ENCODE peak calls at places on chromosomes 6 and 20, in eight cellular contexts. C, E, L, K, O, B, H and D are unnamed samples. For H3K4me1, the result is how much of the 10 kb centered on the place peaks cover.

GRCh38 chr20:25017257-25017803 is 24.8 kb upstream of the APMAP start:
- DNase-seq in C (no peak), E (no peak), L (no peak), K (peak), O (no peak), B (no peak), H (no peak), D (no peak)

GRCh38 chr20:53806683-53807401 is 213.2 kb upstream of the ZNF217 start:
- DNase-seq in C (no peak), E (no peak), L (no peak), K (no peak), O (no peak), B (no peak), H (no peak), D (no peak)

GRCh38 chr6:3296113-3296512 is 37.4 kb downstream of the PSMG4 start:
- DNase-seq in C (no peak), E (no peak), L (no peak), K (no peak), O (no peak), B (no peak), H (no peak), D (no peak)

GRCh38 chr6:71034578-71034977 is 77.7 kb upstream of the B3GAT2 start:
- DNase-seq in C (no peak), E (peak), L (no peak), K (no peak), O (no peak), B (no peak), H (no peak), D (no peak)

GRCh38 chr6:4791174-4791573 is 15.0 kb downstream of the CDYL start:
- DNase-seq in C (no peak), E (no peak), L (no peak), K (no peak), O (no peak), B (no peak), H (no peak), D (no peak)

GRCh38 chr20:19888269-19888669 is 128.9 kb upstream of the NAA20 start:
- DNase-seq in C (no peak), E (no peak), L (no peak), K (no peak), O (no peak), B (peak), H (no peak), D (no peak)

GRCh38 chr20:41615671-41616070 is 2.5 kb downstream of the CHD6 start:
- DNase-seq in C (no peak), E (no peak), L (no peak), K (no peak), O (no peak), B (no peak), H (no peak), D (no peak)

GRCh38 chr20:19986419-19986818 is 30.7 kb upstream of the NAA20 start:
- DNase-seq in C (no peak), E (peak), L (no peak), K (no peak), O (peak), B (no peak), H (peak), D (no peak)

GRCh38 chr6:167799033-167799933 is 27.4 kb upstream of the AFDN start:
- DNase-seq in C (no peak), E (no peak), L (no peak), K (no peak), O (peak), B (no peak), H (no peak), D (no peak)

GRCh38 chr20:61608275-61609085 is 356.4 kb downstream of the CDH4 start:
- DNase-seq in C (no peak), E (peak), L (no peak), K (no peak), O (peak), B (no peak), H (no peak), D (no peak)

GRCh38 chr20:23101696-23102095 is 15.6 kb upstream of the CD93 start:
- DNase-seq in C (no peak), E (no peak), L (no peak), K (no peak), O (no peak), B (no peak), H (no peak), D (no peak)

GRCh38 chr6:139857143-139857542 is 482.7 kb upstream of the CITED2 start:
- DNase-seq in C (no peak), E (no peak), L (no peak), K (no peak), O (no peak), B (no peak), H (no peak), D (no peak)

GRCh38 chr20:63129376-63129965 is 86.5 kb downstream of the YTHDF1 start:
- DNase-seq in C (no peak), E (no peak), L (no peak), K (peak), O (no peak), B (no peak), H (no peak), D (no peak)

GRCh38 chr6:13683038-13683437 is 28.6 kb downstream of the RANBP9 start:
- DNase-seq in C (no peak), E (no peak), L (no peak), K (no peak), O (no peak), B (no peak), H (no peak), D (no peak)

GRCh38 chr6:17418281-17419188 is 25.1 kb downstream of the CAP2 start:
- DNase-seq in C (no peak), E (peak), L (no peak), K (no peak), O (peak), B (no peak), H (no peak), D (no peak)

GRCh38 chr20:25194333-25194972 is 1.1 kb upstream of the ENTPD6 start:
- DNase-seq in C (no peak), E (no peak), L (no peak), K (no peak), O (no peak), B (no peak), H (no peak), D (no peak)

GRCh38 chr20:48690888-48691287 is 136.9 kb downstream of the PREX1 start:
- DNase-seq in C (no peak), E (peak), L (no peak), K (no peak), O (no peak), B (no peak), H (no peak), D (no peak)

GRCh38 chr6:74574794-74575193 is 631.1 kb downstream of the COL12A1 start:
- DNase-seq in C (no peak), E (peak), L (no peak), K (no peak), O (peak), B (no peak), H (no peak), D (no peak)

GRCh38 chr6:23301546-23301945 is 732.2 kb downstream of the HDGFL1 start:
- DNase-seq in C (no peak), E (peak), L (no peak), K (no peak), O (no peak), B (no peak), H (no peak), D (no peak)

GRCh38 chr6:38528196-38528965 is 111.3 kb downstream of the BTBD9 start:
- DNase-seq in C (no peak), E (peak), L (no peak), K (no peak), O (no peak), B (no peak), H (no peak), D (no peak)

GRCh38 chr20:16446246-16446645 is 127.0 kb downstream of the KIF16B start:
- DNase-seq in C (no peak), E (no peak), L (no peak), K (no peak), O (no peak), B (no peak), H (no peak), D (no peak)

DNA sequence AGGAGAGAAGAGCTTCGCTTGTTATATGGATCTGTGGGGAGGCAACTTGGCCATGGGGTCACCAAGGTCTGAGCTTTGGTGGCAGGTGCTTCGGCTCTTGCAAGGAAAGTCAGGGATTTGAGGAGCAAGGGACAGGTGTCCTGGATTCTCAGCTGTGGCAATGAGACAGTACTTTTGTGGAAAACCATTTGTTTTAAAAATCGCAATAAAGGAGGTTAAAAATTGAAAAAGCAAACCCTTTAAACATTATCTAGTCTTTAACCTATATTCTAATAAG is 64.3 kb downstream of the NOL4L start:
- DNase-seq in C (no peak), E (no peak), L (no peak), K (no peak), O (no peak), B (no peak), H (no peak), D (no peak)
- H3K4me1 ChIP-seq in C (under half), E (under half), L (under half), K (under half), O (under half), B (under half), H (under half), D (under half)

DNA sequence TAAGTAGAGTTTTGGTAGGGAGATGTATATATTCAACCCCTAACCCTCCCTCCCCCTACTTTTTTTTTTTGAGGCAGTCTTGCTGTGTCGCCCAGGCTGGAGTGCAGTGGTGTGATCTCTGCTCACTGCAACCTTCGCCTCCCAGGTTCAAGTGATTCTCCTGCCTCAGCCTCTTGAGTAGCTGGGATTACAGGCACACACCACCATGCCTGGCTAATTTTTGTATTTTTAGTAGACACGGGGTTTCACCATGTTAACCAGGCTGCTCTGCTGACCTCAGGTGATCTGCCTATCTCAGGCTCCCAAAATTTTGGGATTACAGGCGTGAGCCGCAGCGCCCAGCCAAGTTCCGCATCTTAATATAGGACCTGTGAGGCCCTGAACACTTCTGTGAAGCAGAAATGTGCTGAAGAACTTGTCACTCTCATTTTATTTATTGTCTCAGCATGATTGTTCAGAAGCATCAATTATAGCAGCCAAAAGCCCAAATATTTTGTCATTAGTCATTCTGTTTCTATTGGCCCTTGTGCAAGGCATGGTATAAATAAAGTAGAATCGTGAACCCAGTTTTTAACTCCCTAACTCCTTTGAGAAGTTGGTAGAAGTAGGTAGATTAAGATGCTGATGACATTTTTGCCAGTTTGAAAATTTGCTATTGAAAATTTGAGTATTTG is 19.4 kb downstream of the DSTN start:
- DNase-seq in C (no peak), E (no peak), L (no peak), K (peak), O (peak), B (no peak), H (no peak), D (peak)
- H3K4me1 ChIP-seq in C (under half), E (under half), L (under half), K (under half), O (under half), B (under half), H (half or more), D (under half)

DNA sequence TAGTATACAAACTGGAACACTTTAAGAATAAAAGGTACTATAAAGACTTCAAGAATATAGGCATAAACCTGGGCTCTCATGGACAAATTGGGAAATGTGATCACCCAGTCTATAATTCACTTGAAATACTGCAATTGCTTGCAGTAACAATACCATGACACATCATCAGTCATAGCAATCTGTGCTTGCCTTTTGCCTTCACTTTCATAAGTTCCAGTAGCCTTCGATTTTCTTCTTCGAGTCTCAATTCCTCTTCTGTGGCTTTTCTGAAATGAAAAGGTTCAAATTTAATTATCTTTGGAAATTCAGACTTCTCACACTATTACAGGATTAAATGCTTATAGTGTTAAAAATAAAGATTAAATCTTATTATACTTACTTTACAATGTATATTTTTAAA is 96.3 kb upstream of the ZBTB24 start:
- DNase-seq in C (no peak), E (no peak), L (no peak), K (no peak), O (peak), B (no peak), H (no peak), D (no peak)
- H3K4me1 ChIP-seq in C (under half), E (under half), L (under half), K (under half), O (under half), B (under half), H (under half), D (under half)

DNA sequence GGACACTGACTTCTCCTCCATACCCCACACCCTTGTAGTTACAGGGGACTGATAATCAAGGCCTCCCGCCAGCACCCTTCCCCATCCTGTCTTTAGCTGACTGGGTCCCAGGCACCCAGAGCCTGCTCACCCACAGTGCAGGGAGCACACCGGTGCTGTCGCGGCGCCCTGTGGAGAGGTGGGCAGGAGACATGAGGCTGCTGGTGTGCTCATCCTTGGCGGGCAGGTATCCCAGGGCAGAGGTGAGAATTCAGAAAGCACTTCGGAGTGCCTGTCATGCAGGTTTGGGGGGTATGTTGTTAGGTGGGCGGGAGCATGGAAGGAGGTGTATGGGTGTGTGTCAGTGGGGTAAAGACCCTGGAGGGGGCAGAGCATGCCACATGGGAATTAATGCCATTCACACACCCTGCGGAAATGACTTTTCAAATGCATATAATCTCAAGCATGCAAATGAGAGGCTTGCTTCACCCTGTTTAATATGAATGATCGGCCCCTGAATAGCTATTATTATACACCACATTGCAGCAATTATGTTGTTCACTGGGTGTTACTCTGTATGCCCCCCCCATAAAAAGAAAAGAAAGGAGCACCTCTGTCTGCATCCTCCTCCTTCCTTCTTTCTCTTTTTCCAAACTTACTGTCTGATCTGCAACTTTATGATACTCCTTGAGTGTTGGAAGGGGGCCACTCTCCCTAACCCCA is 15.9 kb downstream of the FOXP4 start:
- DNase-seq in C (no peak), E (no peak), L (no peak), K (no peak), O (no peak), B (no peak), H (no peak), D (no peak)
- H3K4me1 ChIP-seq in C (under half), E (under half), L (under half), K (under half), O (under half), B (under half), H (under half), D (under half)

GRCh38 chr6:115798229-115798628 is 262.5 kb downstream of the FRK start:
- DNase-seq in C (no peak), E (no peak), L (no peak), K (no peak), O (no peak), B (no peak), H (no peak), D (no peak)

GRCh38 chr6:115796829-115797228 is 263.9 kb downstream of the FRK start:
- DNase-seq in C (no peak), E (no peak), L (no peak), K (no peak), O (no peak), B (no peak), H (no peak), D (no peak)

DNA sequence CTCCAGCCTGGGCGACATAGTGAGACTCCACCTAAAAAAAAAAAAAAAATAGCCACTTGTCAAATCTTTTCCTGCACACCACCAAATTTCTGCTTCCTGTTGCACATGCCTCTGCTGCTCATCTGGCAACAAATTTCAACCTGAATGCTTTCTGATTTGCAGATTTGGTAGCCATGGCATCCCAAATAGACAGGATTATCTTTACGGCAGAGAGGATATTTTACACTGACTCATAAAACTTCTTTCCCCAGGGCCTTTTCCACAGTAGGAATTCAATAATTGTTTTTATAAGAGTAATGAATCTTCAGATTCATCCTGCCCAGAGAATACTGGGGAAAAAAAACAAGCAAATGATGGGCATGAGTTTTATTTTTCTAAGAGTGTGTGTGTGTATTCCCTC is 264.6 kb downstream of the FRK start:
- DNase-seq in C (no peak), E (no peak), L (no peak), K (no peak), O (no peak), B (no peak), H (no peak), D (no peak)
- H3K4me1 ChIP-seq in C (under half), E (under half), L (under half), K (under half), O (under half), B (under half), H (under half), D (under half)

GRCh38 chr20:36480456-36481048 is 60.8 kb upstream of the MYL9 start:
- DNase-seq in C (no peak), E (no peak), L (no peak), K (no peak), O (no peak), B (no peak), H (no peak), D (peak)

GRCh38 chr20:36477475-36477874 is 63.8 kb upstream of the MYL9 start:
- DNase-seq in C (no peak), E (no peak), L (no peak), K (no peak), O (no peak), B (no peak), H (no peak), D (peak)

GRCh38 chr20:36481380-36482043 is 59.8 kb upstream of the MYL9 start:
- DNase-seq in C (no peak), E (no peak), L (no peak), K (no peak), O (peak), B (no peak), H (no peak), D (peak)

GRCh38 chr20:36479938-36480337 is 61.4 kb upstream of the MYL9 start:
- DNase-seq in C (no peak), E (no peak), L (no peak), K (no peak), O (no peak), B (no peak), H (no peak), D (no peak)

GRCh38 chr20:36478137-36478905 is 63.0 kb upstream of the MYL9 start:
- DNase-seq in C (no peak), E (no peak), L (no peak), K (no peak), O (peak), B (no peak), H (no peak), D (peak)
- H3K4me1 ChIP-seq in C (under half), E (under half), L (under half), K (under half), O (half or more), B (half or more), H (under half), D (half or more)

DNA sequence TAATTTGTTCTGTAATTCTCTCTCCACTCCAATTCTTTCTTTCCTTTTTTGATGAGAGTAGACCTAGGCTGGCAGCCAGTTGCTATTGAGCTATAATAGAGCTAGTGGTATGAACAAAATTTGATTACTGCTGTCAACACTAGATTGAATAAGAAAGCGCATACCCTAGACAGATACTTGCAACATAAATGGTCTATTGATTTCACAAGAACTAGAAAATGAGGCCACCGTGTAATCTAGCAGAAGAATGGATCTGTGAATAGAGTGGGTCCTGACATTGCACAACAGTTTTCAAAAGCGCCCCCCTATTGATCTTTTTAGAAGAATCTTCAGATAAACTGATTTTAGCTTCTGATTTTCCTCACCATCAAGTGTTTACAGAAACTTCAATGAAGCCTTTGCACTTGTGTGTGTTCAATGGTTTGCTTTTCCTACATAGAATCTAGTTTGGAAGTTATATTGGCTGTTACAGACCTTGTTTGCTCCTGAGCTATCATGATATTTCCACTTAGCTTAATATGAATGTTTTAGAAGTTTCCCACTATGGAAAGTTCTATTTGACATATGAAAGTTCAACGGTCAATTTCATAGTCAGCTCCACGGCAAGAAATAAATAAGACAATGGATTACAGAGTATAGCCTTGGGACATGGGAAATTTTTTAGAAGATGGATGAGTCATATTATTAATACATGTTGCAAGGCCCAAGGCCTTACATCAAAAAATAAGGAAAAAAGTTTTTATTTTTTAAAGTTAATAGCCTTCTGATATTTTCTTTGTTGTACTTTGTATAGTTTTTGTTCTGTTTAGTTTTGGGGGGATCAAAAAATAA is 55.6 kb downstream of the UTRN start:
- DNase-seq in C (no peak), E (no peak), L (no peak), K (no peak), O (peak), B (no peak), H (no peak), D (no peak)
- H3K4me1 ChIP-seq in C (half or more), E (under half), L (half or more), K (under half), O (under half), B (under half), H (half or more), D (under half)